ENCODE peak calls at places on chromosomes 7 and 10, in seven cellular contexts. F is fibroblast of pulmonary artery; D is GM04504; A is posterior cingulate gyrus; K is stimulated activated CD4-positive, alpha-beta T cell treated with anti-CD3 and anti-CD28 coated beads, Interleukin-1b, Interleukin-23, amount 100 ng/mL, for 24 hours; G is SK-MEL-5; O is hippocampal formation. R is an unnamed sample.

GRCh38 chr10:17675638-17676037 is 31.7 kb downstream of the STAM start:
- DNase-seq in F (no peak), D (no peak), A (no peak), K (no peak), G (no peak), O (no peak), R (no peak)

GRCh38 chr7:107528461-107528860 is 35.3 kb downstream of the COG5 start:
- DNase-seq in F (peak), D (peak), A (no peak), K (no peak), G (peak), O (no peak), R (no peak)

GRCh38 chr7:130896898-130897514 is 163.0 kb upstream of the KLF14 start:
- DNase-seq in F (peak), D (no peak), A (peak), K (no peak), G (peak), O (peak), R (peak)

GRCh38 chr7:141147482-141147881 is 73.6 kb downstream of the TMEM178B start:
- DNase-seq in F (no peak), D (no peak), A (no peak), K (no peak), G (no peak), O (no peak), R (no peak)

GRCh38 chr7:74671573-74671972 is 14.1 kb downstream of the GTF2I start:
- DNase-seq in F (no peak), D (no peak), A (no peak), K (no peak), G (no peak), O (no peak), R (no peak)

GRCh38 chr10:81848931-81849330 is 26.1 kb upstream of the NRG3 start:
- DNase-seq in F (no peak), D (no peak), A (no peak), K (no peak), G (no peak), O (no peak), R (no peak)

GRCh38 chr10:72819053-72819452 is 74.5 kb upstream of the OIT3 start:
- DNase-seq in F (no peak), D (no peak), A (no peak), K (no peak), G (no peak), O (no peak), R (no peak)

GRCh38 chr7:41695661-41696322 is 7.1 kb downstream of the INHBA start:
- DNase-seq in F (peak), D (no peak), A (no peak), K (no peak), G (no peak), O (no peak), R (no peak)

GRCh38 chr10:14670551-14671240 is 104.0 kb downstream of the FAM107B start:
- DNase-seq in F (no peak), D (no peak), A (no peak), K (no peak), G (no peak), O (peak), R (peak)